ENCODE peak calls at places on chromosomes 1 and 21, in eight cellular contexts. P is H9, J is H1, G is neural progenitor cell, E is IMR-90, K is GM23248, T is Karpas-422, Z is colonic mucosa. Q is an unnamed sample.

GRCh38 chr21:45326169-45326833 is 38.6 kb upstream of the POFUT2 start:
- DNase-seq in P (no peak), J (no peak), G (no peak), E (peak; percentile 42), K (peak; percentile 83), T (no peak), Z (no peak), Q (peak; percentile 76)

GRCh38 chr1:225700889-225701465 is 48.1 kb upstream of the ENAH start:
- DNase-seq in P (no peak), J (no peak), G (no peak), E (peak; percentile 41), K (peak; percentile 51), T (no peak), Z (no peak), Q (peak; percentile 45)

GRCh38 chr21:33383056-33383888 is 19.9 kb upstream of the IFNGR2 start:
- DNase-seq in P (peak; percentile 45), J (no peak), G (peak; percentile 10), E (peak; percentile 94), K (peak; percentile 88), T (peak; percentile 85), Z (peak; percentile 64), Q (peak; percentile 73)

GRCh38 chr1:228228601-228229074 is 20.8 kb downstream of the OBSCN start:
- DNase-seq in P (no peak), J (no peak), G (no peak), E (peak; percentile 98), K (peak; percentile 95), T (no peak), Z (peak; percentile 9), Q (peak; percentile 94)

GRCh38 chr1:11898831-11899467 is 27.3 kb downstream of the KIAA2013 start:
- DNase-seq in P (peak; percentile 78), J (no peak), G (peak; percentile 70), E (no peak), K (peak; percentile 30), T (no peak), Z (no peak), Q (peak; percentile 22)

GRCh38 chr1:38287547-38287946 is 241.0 kb upstream of the POU3F1 start:
- DNase-seq in P (no peak), J (no peak), G (no peak), E (no peak), K (no peak), T (no peak), Z (no peak), Q (no peak)

GRCh38 chr1:170071378-170071777 is 3.1 kb downstream of the KIFAP3 start:
- DNase-seq in P (no peak), J (no peak), G (no peak), E (no peak), K (no peak), T (no peak), Z (no peak), Q (no peak)

GRCh38 chr1:204975568-204976235 is 67.3 kb upstream of the CNTN2 start:
- DNase-seq in P (peak; percentile 76), J (peak; percentile 23), G (peak; percentile 77), E (peak; percentile 32), K (peak; percentile 59), T (peak; percentile 88), Z (peak; percentile 56), Q (peak; percentile 73)

GRCh38 chr21:34915364-34915834 is 133.7 kb downstream of the RUNX1 start:
- DNase-seq in P (no peak), J (no peak), G (no peak), E (peak; percentile 65), K (peak; percentile 73), T (no peak), Z (no peak), Q (peak; percentile 62)
- H3K27me3 ChIP-seq in P (no peaks in the 10 kb centered on the region), J (no peaks in the 10 kb centered on the region), G (no peaks in the 10 kb centered on the region), E (no peaks in the 10 kb centered on the region), K (no peaks in the 10 kb centered on the region), T (no peaks in the 10 kb centered on the region), Z (no peaks in the 10 kb centered on the region), Q (no peaks in the 10 kb centered on the region)

GRCh38 chr1:117612517-117613248 is 6.8 kb downstream of the TENT5C start:
- DNase-seq in P (peak; percentile 6), J (no peak), G (no peak), E (peak; percentile 88), K (peak; percentile 93), T (no peak), Z (peak; percentile 65), Q (no peak)
- H3K9ac ChIP-seq in P (no peak overlapping the region), J (no peak overlapping the region), G (no peak overlapping the region), E (no peak overlapping the region), K (peak overlapping the region; percentile 20), T (no peak overlapping the region), Z (peak overlapping the region; percentile 65), Q (no peak overlapping the region)

DNA sequence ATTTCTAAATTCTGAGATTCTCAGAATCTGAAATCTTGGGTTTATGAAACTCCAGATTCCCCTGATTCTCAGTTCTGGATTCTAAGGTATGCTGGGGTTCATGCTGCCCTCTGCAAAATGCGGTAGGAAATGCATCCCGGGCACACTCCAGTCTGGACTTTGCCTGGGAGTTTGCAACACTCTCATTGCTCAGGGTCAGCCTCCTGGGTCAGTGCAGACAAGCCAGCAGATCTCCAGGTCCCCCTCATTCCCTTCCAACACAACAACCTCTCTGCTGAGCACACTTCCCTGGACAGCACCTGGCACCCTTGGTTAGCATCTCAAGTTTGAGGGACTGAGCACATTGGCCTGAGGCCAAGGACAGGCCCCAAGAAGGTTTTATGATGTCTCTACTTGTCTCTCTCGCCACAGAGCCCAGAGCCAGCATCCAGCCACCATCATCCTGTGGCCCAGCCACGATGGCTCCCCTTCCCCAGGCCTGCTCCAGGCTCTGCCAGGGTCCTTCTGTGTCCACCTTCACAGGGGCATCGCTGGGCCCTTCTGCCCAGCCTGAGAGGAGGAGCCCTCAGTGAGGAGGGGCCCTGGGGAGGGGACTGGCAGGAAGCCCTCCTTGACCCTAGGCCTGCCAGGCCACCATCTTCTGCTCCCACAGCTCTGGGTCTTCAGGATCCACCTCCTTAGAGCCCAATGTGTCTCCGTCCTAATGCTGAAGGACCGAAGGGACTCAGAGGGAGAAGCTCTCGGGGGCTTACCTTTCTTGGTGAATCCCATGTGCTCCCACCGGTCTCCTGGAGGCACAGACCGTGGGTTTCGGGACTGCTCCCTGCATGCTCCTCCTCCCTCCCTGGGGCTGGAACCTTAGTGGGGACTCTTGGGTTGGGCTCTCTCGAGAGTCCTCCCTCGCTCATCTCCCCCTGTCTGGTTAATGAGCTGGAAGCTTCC is 550.7 kb downstream of the PTPRU start:
- DNase-seq in P (no peak), J (no peak), G (no peak), E (no peak), K (no peak), T (no peak), Z (peak; percentile 10), Q (no peak)
- H3K27me3 ChIP-seq in P (no peaks in the 10 kb centered on the region), J (no peaks in the 10 kb centered on the region), G (no peaks in the 10 kb centered on the region), E (no peaks in the 10 kb centered on the region), K (peaks cover 21% of the 10 kb centered on the region), T (no peaks in the 10 kb centered on the region), Z (no peaks in the 10 kb centered on the region), Q (peaks cover 45% of the 10 kb centered on the region)

GRCh38 chr1:201632364-201632952 is 93.5 kb downstream of the NAV1 start:
- DNase-seq in P (no peak), J (no peak), G (no peak), E (no peak), K (no peak), T (no peak), Z (peak; percentile 68), Q (no peak)

GRCh38 chr1:201628490-201628889 is 89.6 kb downstream of the NAV1 start:
- DNase-seq in P (no peak), J (no peak), G (peak; percentile 72), E (no peak), K (no peak), T (no peak), Z (peak; percentile 39), Q (no peak)

GRCh38 chr1:201633297-201633696 is 94.4 kb downstream of the NAV1 start:
- DNase-seq in P (no peak), J (no peak), G (no peak), E (no peak), K (no peak), T (no peak), Z (no peak), Q (no peak)

GRCh38 chr1:201630582-201630981 is 91.7 kb downstream of the NAV1 start:
- DNase-seq in P (no peak), J (no peak), G (no peak), E (no peak), K (peak; percentile 62), T (no peak), Z (no peak), Q (no peak)

DNA sequence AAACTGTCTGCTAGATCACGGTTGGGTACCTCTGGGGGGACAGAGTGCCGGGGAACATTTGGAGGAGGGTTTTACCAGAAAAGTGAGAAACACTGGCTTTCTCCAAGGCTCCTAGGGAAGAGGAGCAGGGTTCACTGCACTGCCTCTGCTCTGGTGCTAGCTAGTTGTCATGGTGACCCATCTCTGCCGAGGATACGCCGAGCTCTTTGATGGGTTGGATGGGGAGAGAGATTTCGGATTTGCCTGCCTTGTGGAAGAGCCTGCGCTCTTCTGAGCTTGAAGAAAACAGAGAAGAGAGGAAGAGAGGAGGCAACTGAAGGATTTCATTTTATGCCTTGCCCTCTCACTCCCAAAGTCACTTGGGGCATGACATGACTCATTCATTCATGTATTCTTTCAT is 92.1 kb downstream of the NAV1 start:
- DNase-seq in P (no peak), J (no peak), G (no peak), E (no peak), K (no peak), T (no peak), Z (no peak), Q (no peak)
- H3K9ac ChIP-seq in P (no peak overlapping the region), J (no peak overlapping the region), G (no peak overlapping the region), E (no peak overlapping the region), K (no peak overlapping the region), T (no peak overlapping the region), Z (no peak overlapping the region), Q (no peak overlapping the region)

Q was measured in adipocyte.